ENCODE peak calls at places on chromosomes 3 and 15, in ten cellular contexts. X, G, F, A, T, L, I, K, J and V are unnamed samples.

GRCh38 chr3:104787306-104787705 is 579.4 kb upstream of the ALCAM start:
- DNase-seq in X (no peak), G (no peak), F (no peak), A (no peak), T (no peak), L (no peak), I (no peak), K (no peak), J (no peak), V (no peak)

GRCh38 chr3:105316307-105316706 is 50.4 kb upstream of the ALCAM start:
- DNase-seq in X (no peak), G (no peak), F (no peak), A (no peak), T (no peak), L (no peak), I (no peak), K (no peak), J (no peak), V (no peak)

GRCh38 chr3:123880998-123881561 is 3.1 kb downstream of the MYLK start:
- DNase-seq in X (no peak), G (no peak), F (no peak), A (peak), T (no peak), L (no peak), I (no peak), K (no peak), J (peak), V (peak)

GRCh38 chr3:65146149-65146548 is 458.3 kb upstream of the ADAMTS9 start:
- DNase-seq in X (no peak), G (no peak), F (no peak), A (peak), T (no peak), L (no peak), I (peak), K (no peak), J (no peak), V (no peak)

GRCh38 chr15:35784745-35785144 is 238.8 kb upstream of the DPH6 start:
- DNase-seq in X (no peak), G (no peak), F (no peak), A (no peak), T (no peak), L (no peak), I (no peak), K (no peak), J (no peak), V (no peak)

GRCh38 chr3:13707456-13707855 is 158.5 kb downstream of the FBLN2 start:
- DNase-seq in X (no peak), G (no peak), F (no peak), A (no peak), T (no peak), L (peak), I (no peak), K (no peak), J (no peak), V (no peak)

GRCh38 chr15:41777421-41777973 is 3.2 kb downstream of the MAPKBP1 start:
- DNase-seq in X (no peak), G (no peak), F (no peak), A (peak), T (no peak), L (no peak), I (no peak), K (no peak), J (no peak), V (no peak)

GRCh38 chr3:24237971-24238767 is 256.5 kb downstream of the THRB start:
- DNase-seq in X (no peak), G (no peak), F (no peak), A (peak), T (peak), L (no peak), I (peak), K (peak), J (peak), V (peak)

GRCh38 chr3:36362973-36363372 is 17.3 kb upstream of the STAC start:
- DNase-seq in X (no peak), G (no peak), F (no peak), A (peak), T (no peak), L (no peak), I (no peak), K (peak), J (no peak), V (peak)

GRCh38 chr3:123688241-123688747 is 103.4 kb upstream of the HACD2 start:
- DNase-seq in X (no peak), G (no peak), F (no peak), A (peak), T (no peak), L (no peak), I (no peak), K (peak), J (no peak), V (peak)

GRCh38 chr3:86774082-86774691 is 216.8 kb downstream of the VGLL3 start:
- DNase-seq in X (no peak), G (no peak), F (no peak), A (peak), T (no peak), L (no peak), I (peak), K (no peak), J (no peak), V (peak)

GRCh38 chr3:66158933-66159332 is 61.9 kb upstream of the SLC25A26 start:
- DNase-seq in X (no peak), G (no peak), F (no peak), A (no peak), T (no peak), L (no peak), I (no peak), K (no peak), J (no peak), V (no peak)

GRCh38 chr3:18812316-18812715 is 336.0 kb upstream of the KCNH8 start:
- DNase-seq in X (no peak), G (no peak), F (no peak), A (peak), T (no peak), L (no peak), I (no peak), K (no peak), J (no peak), V (peak)

GRCh38 chr3:49654955-49655556 is 19.1 kb upstream of the APEH start:
- DNase-seq in X (no peak), G (no peak), F (no peak), A (no peak), T (peak), L (no peak), I (peak), K (no peak), J (no peak), V (no peak)

GRCh38 chr3:188446791-188447190 is 292.8 kb downstream of the LPP start:
- DNase-seq in X (no peak), G (no peak), F (no peak), A (no peak), T (no peak), L (no peak), I (peak), K (no peak), J (no peak), V (no peak)

GRCh38 chr3:64627471-64628321 is 60.1 kb downstream of the ADAMTS9 start:
- DNase-seq in X (no peak), G (no peak), F (no peak), A (peak), T (no peak), L (no peak), I (no peak), K (no peak), J (no peak), V (peak)

GRCh38 chr15:95134306-95135100 is 903.1 kb downstream of the MCTP2 start:
- DNase-seq in X (no peak), G (no peak), F (no peak), A (no peak), T (no peak), L (no peak), I (no peak), K (no peak), J (no peak), V (peak)

GRCh38 chr15:76451540-76451939 is 115.0 kb downstream of the ISL2 start:
- DNase-seq in X (no peak), G (no peak), F (no peak), A (no peak), T (no peak), L (no peak), I (no peak), K (no peak), J (no peak), V (no peak)

GRCh38 chr15:96585634-96586386 is 255.3 kb downstream of the NR2F2 start:
- DNase-seq in X (no peak), G (no peak), F (no peak), A (peak), T (no peak), L (no peak), I (no peak), K (no peak), J (no peak), V (peak)

GRCh38 chr3:30770387-30770786 is 124.1 kb downstream of the GADL1 start:
- DNase-seq in X (peak), G (no peak), F (no peak), A (peak), T (peak), L (no peak), I (no peak), K (peak), J (no peak), V (peak)

GRCh38 chr3:46012246-46012645 is 15.0 kb downstream of the XCR1 start:
- DNase-seq in X (no peak), G (no peak), F (no peak), A (no peak), T (no peak), L (no peak), I (no peak), K (no peak), J (no peak), V (no peak)

GRCh38 chr15:91980502-91981267 is 127.2 kb downstream of the SLCO3A1 start:
- DNase-seq in X (no peak), G (no peak), F (no peak), A (no peak), T (no peak), L (no peak), I (no peak), K (no peak), J (no peak), V (no peak)

GRCh38 chr15:93524432-93524831 is 435.4 kb upstream of the RGMA start:
- DNase-seq in X (no peak), G (no peak), F (no peak), A (no peak), T (no peak), L (no peak), I (no peak), K (no peak), J (no peak), V (no peak)

GRCh38 chr15:97585408-97585807 is 375.1 kb upstream of the ARRDC4 start:
- DNase-seq in X (no peak), G (no peak), F (no peak), A (no peak), T (no peak), L (no peak), I (no peak), K (no peak), J (no peak), V (no peak)

GRCh38 chr15:51731549-51732267 is 5.7 kb downstream of the LYSMD2 start:
- DNase-seq in X (no peak), G (no peak), F (peak), A (peak), T (peak), L (no peak), I (peak), K (no peak), J (peak), V (peak)
- H3K4me3 ChIP-seq in X (peak), G (peak), F (peak), A (no peak), T (no peak), L (peak), I (peak), K (no peak), J (peak), V (peak)

GRCh38 chr15:42800731-42801474 is 64.0 kb upstream of the CDAN1 start:
- DNase-seq in X (no peak), G (no peak), F (no peak), A (no peak), T (no peak), L (no peak), I (no peak), K (no peak), J (no peak), V (no peak)

GRCh38 chr15:42802168-42802567 is 65.2 kb upstream of the CDAN1 start:
- DNase-seq in X (no peak), G (no peak), F (no peak), A (no peak), T (no peak), L (no peak), I (no peak), K (no peak), J (no peak), V (no peak)

GRCh38 chr15:42796955-42797779 is 60.2 kb upstream of the CDAN1 start:
- DNase-seq in X (no peak), G (no peak), F (no peak), A (peak), T (no peak), L (no peak), I (no peak), K (no peak), J (no peak), V (no peak)

GRCh38 chr15:42803436-42803835 is 66.5 kb upstream of the CDAN1 start:
- DNase-seq in X (no peak), G (no peak), F (no peak), A (no peak), T (no peak), L (no peak), I (no peak), K (no peak), J (no peak), V (no peak)

DNA sequence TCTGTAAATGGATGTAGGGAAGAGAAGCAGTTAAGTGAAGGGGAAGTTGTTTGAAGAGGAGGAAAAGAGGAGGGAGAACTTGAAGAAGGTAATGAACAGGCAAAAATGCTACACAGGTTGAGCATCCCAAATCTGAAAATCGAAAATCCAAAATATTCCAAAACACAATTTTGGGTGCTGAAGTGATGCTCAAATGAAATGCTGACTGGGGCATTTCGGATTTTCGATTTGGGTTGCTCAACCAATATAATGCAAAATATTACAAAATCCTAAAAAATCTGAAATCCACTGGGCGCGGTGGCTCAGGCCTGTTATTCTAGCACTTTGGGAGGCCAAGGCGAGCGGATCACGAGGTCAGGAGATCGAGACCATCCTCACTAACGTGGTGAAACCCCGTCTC is 61.9 kb upstream of the CDAN1 start:
- DNase-seq in X (no peak), G (no peak), F (no peak), A (no peak), T (no peak), L (no peak), I (no peak), K (no peak), J (no peak), V (no peak)
- H3K4me3 ChIP-seq in X (no peak), G (no peak), F (no peak), A (no peak), T (no peak), L (no peak), I (no peak), K (no peak), J (no peak), V (no peak)

GRCh38 chr3:58336135-58336882 is 3.6 kb downstream of the PXK start:
- DNase-seq in X (no peak), G (no peak), F (no peak), A (peak), T (no peak), L (no peak), I (no peak), K (no peak), J (no peak), V (peak)

GRCh38 chr3:58337190-58337589 is 4.5 kb downstream of the PXK start:
- DNase-seq in X (no peak), G (no peak), F (no peak), A (no peak), T (no peak), L (no peak), I (no peak), K (no peak), J (no peak), V (no peak)

GRCh38 chr3:58334013-58334321 is 1.3 kb downstream of the PXK start:
- DNase-seq in X (no peak), G (no peak), F (no peak), A (no peak), T (no peak), L (no peak), I (no peak), K (no peak), J (no peak), V (no peak)

GRCh38 chr3:58333206-58334012 is 717 bp downstream of the PXK start:
- DNase-seq in X (no peak), G (peak), F (no peak), A (no peak), T (peak), L (peak), I (peak), K (peak), J (peak), V (no peak)

GRCh38 chr3:58335432-58335947 is 2.8 kb downstream of the PXK start:
- DNase-seq in X (no peak), G (no peak), F (no peak), A (no peak), T (no peak), L (no peak), I (no peak), K (no peak), J (no peak), V (no peak)
- H3K4me3 ChIP-seq in X (peak), G (peak), F (no peak), A (no peak), T (no peak), L (no peak), I (no peak), K (no peak), J (no peak), V (peak)

DNA sequence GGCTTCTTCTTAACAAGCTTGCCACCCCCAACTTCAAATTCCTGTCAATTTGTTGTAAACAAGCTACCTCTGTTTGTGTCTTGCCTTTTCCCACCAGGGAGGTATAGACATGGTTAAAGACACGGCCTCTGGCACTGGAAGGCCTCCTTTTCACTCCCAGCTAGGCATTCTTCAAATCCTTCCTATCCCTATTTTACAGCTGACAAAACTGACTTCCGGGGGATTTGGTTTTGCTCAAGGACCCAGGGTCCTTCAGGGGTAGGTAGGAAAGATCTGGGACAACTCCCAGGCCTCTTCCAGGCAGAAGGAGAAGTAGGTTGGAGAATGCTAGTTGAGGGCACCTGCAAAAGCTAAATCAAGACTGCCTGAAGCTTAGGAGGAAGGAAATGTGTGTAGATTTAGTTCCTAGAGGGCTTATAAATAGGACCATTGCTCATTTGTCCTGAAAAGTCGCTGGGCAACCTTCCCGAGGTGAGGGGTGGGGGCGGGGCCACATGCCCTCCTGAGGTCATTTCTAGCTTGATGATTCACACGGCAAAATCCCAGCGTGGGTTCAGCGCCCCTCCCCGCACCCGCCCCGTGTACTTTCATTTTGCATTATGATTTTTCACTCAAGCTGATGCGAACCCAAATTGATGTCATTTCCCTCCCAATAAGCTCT is 365.5 kb downstream of the SHQ1 start:
- DNase-seq in X (peak), G (peak), F (peak), A (peak), T (peak), L (no peak), I (peak), K (peak), J (peak), V (peak)
- H3K4me3 ChIP-seq in X (peak), G (peak), F (peak), A (no peak), T (no peak), L (peak), I (peak), K (no peak), J (no peak), V (peak)

GRCh38 chr3:141454055-141454454 is 32.8 kb upstream of the RASA2 start:
- DNase-seq in X (no peak), G (no peak), F (no peak), A (no peak), T (no peak), L (no peak), I (no peak), K (no peak), J (no peak), V (no peak)

GRCh38 chr3:141457624-141458236 is 29.1 kb upstream of the RASA2 start:
- DNase-seq in X (no peak), G (no peak), F (no peak), A (peak), T (no peak), L (no peak), I (no peak), K (no peak), J (no peak), V (no peak)

GRCh38 chr3:141454906-141455602 is 31.8 kb upstream of the RASA2 start:
- DNase-seq in X (no peak), G (no peak), F (peak), A (peak), T (no peak), L (no peak), I (peak), K (no peak), J (no peak), V (peak)

GRCh38 chr3:141456328-141456689 is 30.5 kb upstream of the RASA2 start:
- DNase-seq in X (no peak), G (no peak), F (no peak), A (peak), T (no peak), L (no peak), I (peak), K (no peak), J (no peak), V (peak)

DNA sequence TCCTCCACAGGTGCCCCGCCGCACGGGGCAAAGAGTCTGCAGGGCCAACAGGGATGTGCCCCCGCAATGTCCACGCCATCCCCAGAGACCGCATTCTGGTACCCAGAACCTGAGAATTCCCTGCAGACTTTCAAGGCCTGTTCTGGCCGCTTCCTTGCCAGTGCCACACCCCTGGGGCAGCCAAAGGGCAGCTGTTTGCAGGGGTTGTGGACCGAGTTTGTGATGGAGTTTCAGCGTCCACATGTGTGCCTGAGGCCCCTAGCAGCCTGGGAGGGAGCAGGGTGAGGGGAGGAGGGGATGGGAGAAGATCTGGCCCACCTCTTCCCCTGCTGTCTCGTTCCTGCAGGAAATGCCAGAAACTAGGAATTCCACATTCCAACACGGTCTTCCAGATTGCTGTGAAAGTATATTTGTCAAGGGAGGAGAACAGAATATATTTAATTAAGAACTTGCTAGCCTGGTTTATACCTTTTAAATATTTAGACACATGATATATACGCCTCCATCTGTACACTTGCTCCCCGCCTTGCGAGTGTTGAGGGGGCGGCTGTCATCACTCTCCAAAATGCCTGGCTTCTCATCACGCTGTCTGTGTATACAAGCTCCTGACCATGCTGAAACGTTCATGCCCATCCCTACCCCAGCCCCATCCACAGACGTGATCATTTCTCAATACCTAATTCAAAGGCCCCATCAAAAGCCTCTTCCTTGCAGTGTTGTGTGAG is 31.1 kb upstream of the RASA2 start:
- DNase-seq in X (no peak), G (no peak), F (no peak), A (no peak), T (no peak), L (no peak), I (no peak), K (no peak), J (peak), V (no peak)
- H3K4me3 ChIP-seq in X (no peak), G (no peak), F (no peak), A (peak), T (no peak), L (no peak), I (peak), K (no peak), J (no peak), V (no peak)